ENCODE peak calls at places on chromosome 2, in seven cellular contexts. L, C, X, A, B, M and G are unnamed samples.

GRCh38 chr2:234595829-234596228 is 98.9 kb upstream of the ARL4C start:
- DNase-seq in B (no peak), M (no peak), X (no peak), L (no peak), C (no peak), A (no peak), G (no peak)

GRCh38 chr2:196653843-196654242 is 14.3 kb downstream of the CCDC150 start:
- DNase-seq in A (no peak), L (no peak), B (no peak), C (no peak), M (no peak), X (no peak), G (no peak)

GRCh38 chr2:18626256-18626668 is 36.9 kb upstream of the NT5C1B start:
- DNase-seq in M (no peak), C (no peak), A (no peak), L (no peak), X (no peak), B (no peak), G (no peak)

GRCh38 chr2:66888791-66889631 is 454.1 kb downstream of the MEIS1 start:
- DNase-seq in M (no peak), A (no peak), B (no peak), X (no peak), L (no peak), C (no peak), G (no peak)

GRCh38 chr2:168699834-168700417 is 102.5 kb upstream of the NOSTRIN start:
- DNase-seq in X (no peak), B (peak; percentile 33), C (no peak), A (no peak), L (peak; percentile 29), M (no peak), G (no peak)

GRCh38 chr2:68043719-68044498 is 18.9 kb downstream of the C1D start:
- DNase-seq in M (no peak), B (no peak), L (no peak), C (no peak), X (no peak), A (no peak), G (no peak)

GRCh38 chr2:219448776-219449476 is 14.3 kb downstream of the SPEG start:
- DNase-seq in B (no peak), C (no peak), L (no peak), M (no peak), X (no peak), A (no peak), G (no peak)

GRCh38 chr2:157628532-157629415 is at the start of gene ACVR1C:
- DNase-seq in A (peak; percentile 69), C (no peak), X (peak; percentile 83), B (peak; percentile 92), M (peak; percentile 82), L (peak; percentile 84), G (peak; percentile 74)

GRCh38 chr2:230600285-230600684 is 112.4 kb upstream of the CAB39 start:
- DNase-seq in X (no peak), A (no peak), C (no peak), L (no peak), B (no peak), M (no peak), G (no peak)

GRCh38 chr2:235647836-235648235 is 154.0 kb downstream of the AGAP1 start:
- DNase-seq in L (no peak), B (no peak), A (no peak), X (no peak), M (no peak), C (no peak), G (no peak)

GRCh38 chr2:109703076-109703475 is 88.9 kb downstream of the SOWAHC start:
- DNase-seq in C (no peak), B (no peak), M (no peak), X (no peak), A (no peak), L (no peak), G (no peak)

GRCh38 chr2:45433363-45433762 is 177.7 kb downstream of the SRBD1 start:
- DNase-seq in A (no peak), M (no peak), B (no peak), L (no peak), C (no peak), X (no peak), G (no peak)

GRCh38 chr2:102872388-102872787 is 110.6 kb downstream of the TMEM182 start:
- DNase-seq in M (no peak), C (no peak), X (peak; percentile 4), A (no peak), L (peak; percentile 15), B (peak; percentile 19), G (peak; percentile 38)
- TF ChIP-seq JUND in M (no peak), C (no peak), X (no peak), A (no peak), L (no peak), B (no peak), G (no peak)

GRCh38 chr2:108604196-108604595 is 69.9 kb downstream of the LIMS1 start:
- DNase-seq in A (no peak), B (no peak), L (no peak), X (no peak), M (no peak), C (no peak), G (no peak)

GRCh38 chr2:108605947-108606346 is 71.7 kb downstream of the LIMS1 start:
- DNase-seq in C (no peak), X (no peak), L (no peak), B (no peak), M (no peak), A (no peak), G (no peak)

GRCh38 chr2:108611021-108611420 is 76.8 kb downstream of the LIMS1 start:
- DNase-seq in C (no peak), L (no peak), X (no peak), M (no peak), B (no peak), A (no peak), G (no peak)

GRCh38 chr2:108612153-108612513 is 77.9 kb downstream of the LIMS1 start:
- DNase-seq in C (peak; percentile 97), B (no peak), A (no peak), M (no peak), X (no peak), L (no peak), G (no peak)

GRCh38 chr2:108607706-108608301 is 73.5 kb downstream of the LIMS1 start:
- DNase-seq in A (peak; percentile 46), C (no peak), M (no peak), X (no peak), L (peak; percentile 42), B (peak; percentile 33), G (no peak)
- TF ChIP-seq JUND in A (no peak), C (no peak), M (no peak), X (no peak), L (no peak), B (no peak), G (no peak)

GRCh38 chr2:11096591-11096990 is 58.7 kb upstream of the SLC66A3 start:
- DNase-seq in X (no peak), L (no peak), M (no peak), B (no peak), C (no peak), A (no peak), G (no peak)
- TF ChIP-seq JUND in X (no peak), L (no peak), M (no peak), B (no peak), C (no peak), A (no peak), G (no peak)

GRCh38 chr2:27622921-27623384 is 5.9 kb downstream of the CCDC121 start:
- DNase-seq in A (no peak), L (no peak), B (no peak), C (no peak), X (no peak), M (no peak), G (no peak)
- TF ChIP-seq JUND in A (no peak), L (no peak), B (peak; percentile 95), C (no peak), X (no peak), M (peak; percentile 90), G (no peak)

DNA sequence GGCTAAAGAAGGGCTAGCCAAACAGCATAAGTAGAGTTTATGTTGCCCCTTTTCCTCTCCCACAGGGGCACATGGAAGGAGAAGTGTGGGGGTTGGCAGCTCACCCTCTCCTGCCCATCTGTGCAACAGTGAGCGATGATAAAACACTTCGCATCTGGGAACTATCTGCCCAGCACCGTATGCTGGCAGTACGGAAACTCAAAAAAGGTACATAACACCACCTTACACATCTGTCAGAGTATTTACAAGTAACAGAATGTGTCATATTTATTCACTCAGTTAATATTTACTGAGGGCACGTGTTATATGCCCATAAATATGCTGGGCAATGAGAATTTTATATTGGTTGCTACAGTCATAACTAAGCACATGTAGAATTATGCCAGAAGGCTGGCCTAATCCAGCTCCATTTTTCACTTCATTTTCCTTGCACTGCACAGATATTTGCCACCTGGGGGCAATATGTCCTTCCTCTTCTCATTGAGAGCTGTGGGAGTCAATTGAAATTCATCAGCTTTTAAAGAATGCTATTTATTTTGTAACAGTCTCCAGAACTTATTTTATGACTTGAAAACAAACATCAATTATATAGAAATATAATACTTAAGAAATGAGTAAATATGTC is 150.6 kb downstream of the RTN4 start:
- DNase-seq in L (peak; percentile 55), M (no peak), A (no peak), C (peak; percentile 4), X (peak; percentile 21), B (peak; percentile 27), G (peak; percentile 9)
- TF ChIP-seq JUND in L (no peak), M (no peak), A (no peak), C (no peak), X (no peak), B (no peak), G (no peak)

DNA sequence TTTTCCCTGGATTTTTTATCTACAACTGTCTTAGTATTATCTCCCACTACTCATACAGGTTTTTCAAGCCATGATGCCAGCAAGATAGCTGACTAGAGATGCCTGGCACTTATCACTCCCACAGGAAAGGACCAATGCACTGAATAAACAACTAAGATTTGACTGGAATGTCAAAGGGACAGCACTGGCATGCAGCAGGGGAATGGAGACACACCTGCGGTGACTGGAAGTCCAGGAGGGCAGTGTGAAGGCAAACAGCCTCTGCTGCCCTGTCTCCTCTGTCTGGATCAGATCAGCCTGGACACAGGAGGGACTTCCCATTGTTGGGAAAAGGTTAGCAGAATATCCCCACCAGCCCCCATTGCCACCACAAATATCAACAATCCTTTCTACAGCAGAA is 85.1 kb downstream of the TMEM237 start:
- DNase-seq in L (peak; percentile 75), M (no peak), B (no peak), A (no peak), C (no peak), X (no peak), G (no peak)
- TF ChIP-seq JUND in L (no peak), M (no peak), B (no peak), A (no peak), C (no peak), X (no peak), G (no peak)